ENCODE peak calls at places on chromosomes 2 and 18, in four cellular contexts. One of them, this sample, is unnamed.

GRCh38 chr2:111046670-111047069 is 74.0 kb upstream of the BCL2L11 start:
- DNase-seq in LoVo: no peak
- DNase-seq in G401: no peak
- DNase-seq in H9: no peak
- DNase-seq in this sample: no peak

GRCh38 chr2:31642707-31643106 is 62.0 kb upstream of the SRD5A2 start:
- DNase-seq in H9: no peak
- DNase-seq in LoVo: no peak
- DNase-seq in G401: no peak
- DNase-seq in this sample: no peak

GRCh38 chr18:32730068-32730467 is 42.8 kb downstream of the KLHL14 start:
- DNase-seq in G401: no peak
- DNase-seq in LoVo: no peak
- DNase-seq in H9: no peak
- DNase-seq in this sample: no peak

GRCh38 chr18:9539283-9539682 is 64.0 kb downstream of the RALBP1 start:
- DNase-seq in G401: no peak
- DNase-seq in H9: no peak
- DNase-seq in LoVo: no peak
- DNase-seq in this sample: no peak

GRCh38 chr2:23596316-23596885 is 211.4 kb downstream of the KLHL29 start:
- DNase-seq in G401: no peak
- DNase-seq in LoVo: no peak
- DNase-seq in H9: no peak
- DNase-seq in this sample: no peak

GRCh38 chr2:111209045-111209514 is 88.4 kb downstream of the BCL2L11 start:
- DNase-seq in LoVo: no peak
- DNase-seq in H9: no peak
- DNase-seq in G401: no peak
- DNase-seq in this sample: no peak

GRCh38 chr2:239269173-239269865 is 131.5 kb downstream of the HDAC4 start:
- DNase-seq in G401: no peak
- DNase-seq in LoVo: no peak
- DNase-seq in H9: no peak
- DNase-seq in this sample: no peak

GRCh38 chr2:227856697-227857096 is 14.7 kb upstream of the DAW1 start:
- DNase-seq in G401: no peak
- DNase-seq in H9: no peak
- DNase-seq in LoVo: no peak
- DNase-seq in this sample: no peak

GRCh38 chr2:188151670-188152069 is 140.0 kb upstream of the GULP1 start:
- DNase-seq in LoVo: no peak
- DNase-seq in G401: no peak
- DNase-seq in H9: no peak
- DNase-seq in this sample: no peak

GRCh38 chr18:28411806-28412205 is 234.9 kb upstream of the CDH2 start:
- DNase-seq in LoVo: no peak
- DNase-seq in G401: peak; percentile 2
- DNase-seq in H9: no peak
- DNase-seq in this sample: no peak